ENCODE peak calls at places on chromosomes 12 and 14, in six cellular contexts. One of them, this sample, is unnamed.
A peak's percentile ranks its signal among the peaks of the same experiment; 100 is the strongest.

GRCh38 chr12:111978545-111978944 is 34.4 kb downstream of the TMEM116 start:
- DNase-seq in OCI-LY7: no peak
- DNase-seq in HCT116: no peak
- DNase-seq in neural progenitor cell: no peak
- DNase-seq in GM23248: no peak
- DNase-seq in hepatocyte: no peak
- DNase-seq in this sample: no peak

GRCh38 chr14:103863245-103863644 is 15.9 kb upstream of the PPP1R13B start:
- DNase-seq in OCI-LY7: no peak
- DNase-seq in GM23248: no peak
- DNase-seq in hepatocyte: no peak
- DNase-seq in HCT116: no peak
- DNase-seq in neural progenitor cell: no peak
- DNase-seq in this sample: no peak

GRCh38 chr12:77979597-77980250 is 149.0 kb downstream of the NAV3 start:
- DNase-seq in hepatocyte: no peak
- DNase-seq in neural progenitor cell: no peak
- DNase-seq in OCI-LY7: peak; percentile 17
- DNase-seq in HCT116: no peak
- DNase-seq in GM23248: peak; percentile 25
- DNase-seq in this sample: no peak

GRCh38 chr12:59080101-59080500 is 159.8 kb upstream of the LRIG3 start:
- DNase-seq in GM23248: no peak
- DNase-seq in OCI-LY7: no peak
- DNase-seq in hepatocyte: no peak
- DNase-seq in HCT116: no peak
- DNase-seq in neural progenitor cell: no peak
- DNase-seq in this sample: no peak

GRCh38 chr12:1834186-1834925 is 14.0 kb downstream of the LRTM2 start:
- DNase-seq in GM23248: no peak
- DNase-seq in neural progenitor cell: no peak
- DNase-seq in OCI-LY7: no peak
- DNase-seq in HCT116: no peak
- DNase-seq in hepatocyte: no peak
- DNase-seq in this sample: no peak

GRCh38 chr12:89243786-89244185 is 108.5 kb downstream of the DUSP6 start:
- DNase-seq in GM23248: peak; percentile 79
- DNase-seq in hepatocyte: no peak
- DNase-seq in HCT116: no peak
- DNase-seq in OCI-LY7: no peak
- DNase-seq in neural progenitor cell: no peak
- DNase-seq in this sample: peak; percentile 58

GRCh38 chr12:111438501-111438900 is 32.8 kb downstream of the SH2B3 start:
- DNase-seq in neural progenitor cell: peak; percentile 21
- DNase-seq in hepatocyte: peak; percentile 54
- DNase-seq in OCI-LY7: peak; percentile 36
- DNase-seq in HCT116: no peak
- DNase-seq in GM23248: peak; percentile 56
- DNase-seq in this sample: no peak

GRCh38 chr12:3160081-3160480 is 82.9 kb downstream of the TSPAN9 start:
- DNase-seq in OCI-LY7: no peak
- DNase-seq in hepatocyte: no peak
- DNase-seq in HCT116: no peak
- DNase-seq in GM23248: no peak
- DNase-seq in neural progenitor cell: no peak
- DNase-seq in this sample: no peak

GRCh38 chr12:6280672-6281071 is 29.8 kb upstream of the PLEKHG6 start:
- DNase-seq in HCT116: no peak
- DNase-seq in neural progenitor cell: no peak
- DNase-seq in OCI-LY7: no peak
- DNase-seq in GM23248: no peak
- DNase-seq in hepatocyte: no peak
- DNase-seq in this sample: no peak

GRCh38 chr12:67545298-67545697 is 103.2 kb upstream of the DYRK2 start:
- DNase-seq in HCT116: no peak
- DNase-seq in OCI-LY7: no peak
- DNase-seq in GM23248: peak; percentile 10
- DNase-seq in hepatocyte: no peak
- DNase-seq in neural progenitor cell: no peak
- DNase-seq in this sample: no peak

GRCh38 chr14:22721213-22721612 is 45.3 kb upstream of the OXA1L start:
- DNase-seq in HCT116: no peak
- DNase-seq in GM23248: no peak
- DNase-seq in OCI-LY7: no peak
- DNase-seq in neural progenitor cell: no peak
- DNase-seq in hepatocyte: no peak
- DNase-seq in this sample: no peak

GRCh38 chr14:50792058-50792477 is 38.9 kb downstream of the NIN start:
- DNase-seq in hepatocyte: no peak
- DNase-seq in OCI-LY7: peak; percentile 71
- DNase-seq in neural progenitor cell: no peak
- DNase-seq in GM23248: no peak
- DNase-seq in HCT116: no peak
- DNase-seq in this sample: peak; percentile 30

GRCh38 chr14:68241862-68242490 is 422.4 kb downstream of the RAD51B start:
- DNase-seq in hepatocyte: no peak
- DNase-seq in neural progenitor cell: no peak
- DNase-seq in OCI-LY7: no peak
- DNase-seq in GM23248: no peak
- DNase-seq in HCT116: no peak
- DNase-seq in this sample: no peak

GRCh38 chr14:64566651-64567122 is 16.9 kb downstream of the PPP1R36 start:
- DNase-seq in OCI-LY7: no peak
- DNase-seq in HCT116: no peak
- DNase-seq in hepatocyte: no peak
- DNase-seq in neural progenitor cell: no peak
- DNase-seq in GM23248: peak; percentile 60
- DNase-seq in this sample: no peak

GRCh38 chr12:58106185-58106584 is 164.8 kb downstream of the ATP23 start:
- DNase-seq in OCI-LY7: no peak
- DNase-seq in hepatocyte: no peak
- DNase-seq in neural progenitor cell: no peak
- DNase-seq in GM23248: no peak
- DNase-seq in HCT116: no peak
- DNase-seq in this sample: no peak

GRCh38 chr12:117032593-117033381 is 66.4 kb downstream of the TESC start:
- DNase-seq in neural progenitor cell: peak; percentile 45
- DNase-seq in GM23248: peak; percentile 66
- DNase-seq in HCT116: no peak
- DNase-seq in OCI-LY7: no peak
- DNase-seq in hepatocyte: no peak
- DNase-seq in this sample: no peak

GRCh38 chr12:7113389-7113871 is 4.4 kb upstream of the C1RL start:
- DNase-seq in neural progenitor cell: peak; percentile 54
- DNase-seq in HCT116: no peak
- DNase-seq in GM23248: peak; percentile 57
- DNase-seq in hepatocyte: peak; percentile 44
- DNase-seq in OCI-LY7: peak; percentile 62
- DNase-seq in this sample: peak; percentile 56

GRCh38 chr14:36976571-36977023 is 195.8 kb downstream of the SLC25A21 start:
- DNase-seq in GM23248: peak; percentile 75
- DNase-seq in neural progenitor cell: no peak
- DNase-seq in hepatocyte: no peak
- DNase-seq in OCI-LY7: no peak
- DNase-seq in HCT116: no peak
- DNase-seq in this sample: no peak

GRCh38 chr12:80763874-80764273 is 47.2 kb downstream of the MYF5 start:
- DNase-seq in OCI-LY7: peak; percentile 59
- DNase-seq in GM23248: peak; percentile 60
- DNase-seq in hepatocyte: peak; percentile 66
- DNase-seq in neural progenitor cell: peak; percentile 74
- DNase-seq in HCT116: peak; percentile 39
- DNase-seq in this sample: peak; percentile 55

GRCh38 chr12:103599274-103599673 is 12.2 kb downstream of the STAB2 start:
- DNase-seq in OCI-LY7: no peak
- DNase-seq in neural progenitor cell: no peak
- DNase-seq in HCT116: no peak
- DNase-seq in GM23248: no peak
- DNase-seq in hepatocyte: no peak
- DNase-seq in this sample: no peak

GRCh38 chr14:64812412-64812811 is 67.3 kb downstream of the SPTB start:
- DNase-seq in hepatocyte: peak; percentile 81
- DNase-seq in neural progenitor cell: peak; percentile 43
- DNase-seq in OCI-LY7: peak; percentile 16
- DNase-seq in HCT116: peak; percentile 47
- DNase-seq in GM23248: no peak
- DNase-seq in this sample: peak; percentile 78

GRCh38 chr12:32134144-32134888 is 27.7 kb downstream of the BICD1 start:
- DNase-seq in OCI-LY7: peak; percentile 77
- DNase-seq in HCT116: no peak
- DNase-seq in hepatocyte: no peak
- DNase-seq in GM23248: peak; percentile 88
- DNase-seq in neural progenitor cell: no peak
- DNase-seq in this sample: peak; percentile 90

GRCh38 chr12:121911824-121912585 is 6.4 kb upstream of the CFAP251 start:
- DNase-seq in OCI-LY7: no peak
- DNase-seq in neural progenitor cell: no peak
- DNase-seq in hepatocyte: no peak
- DNase-seq in HCT116: no peak
- DNase-seq in GM23248: no peak
- DNase-seq in this sample: no peak

GRCh38 chr12:90826031-90826430 is 128.9 kb downstream of the CCER1 start:
- DNase-seq in hepatocyte: no peak
- DNase-seq in GM23248: no peak
- DNase-seq in HCT116: no peak
- DNase-seq in neural progenitor cell: no peak
- DNase-seq in OCI-LY7: no peak
- DNase-seq in this sample: no peak

GRCh38 chr14:68363841-68364711 is 428.8 kb downstream of the ZFP36L1 start:
- DNase-seq in GM23248: peak; percentile 31
- DNase-seq in OCI-LY7: no peak
- DNase-seq in HCT116: no peak
- DNase-seq in neural progenitor cell: peak; percentile 95
- DNase-seq in hepatocyte: peak; percentile 56
- DNase-seq in this sample: no peak

GRCh38 chr12:31003861-31004640 is 69.6 kb upstream of the DDX11 start:
- DNase-seq in HCT116: no peak
- DNase-seq in neural progenitor cell: no peak
- DNase-seq in hepatocyte: no peak
- DNase-seq in OCI-LY7: no peak
- DNase-seq in GM23248: no peak
- DNase-seq in this sample: no peak

GRCh38 chr14:101736071-101736470 is 25.4 kb upstream of the PPP2R5C start:
- DNase-seq in GM23248: no peak
- DNase-seq in HCT116: no peak
- DNase-seq in hepatocyte: no peak
- DNase-seq in OCI-LY7: no peak
- DNase-seq in neural progenitor cell: no peak
- DNase-seq in this sample: no peak

GRCh38 chr14:89869606-89870005 is 84.9 kb downstream of the EFCAB11 start:
- DNase-seq in neural progenitor cell: no peak
- DNase-seq in HCT116: no peak
- DNase-seq in hepatocyte: no peak
- DNase-seq in OCI-LY7: no peak
- DNase-seq in GM23248: no peak
- DNase-seq in this sample: no peak

GRCh38 chr14:89866458-89866857 is 88.1 kb downstream of the EFCAB11 start:
- DNase-seq in hepatocyte: no peak
- DNase-seq in neural progenitor cell: no peak
- DNase-seq in GM23248: no peak
- DNase-seq in HCT116: no peak
- DNase-seq in OCI-LY7: no peak
- DNase-seq in this sample: no peak

DNA sequence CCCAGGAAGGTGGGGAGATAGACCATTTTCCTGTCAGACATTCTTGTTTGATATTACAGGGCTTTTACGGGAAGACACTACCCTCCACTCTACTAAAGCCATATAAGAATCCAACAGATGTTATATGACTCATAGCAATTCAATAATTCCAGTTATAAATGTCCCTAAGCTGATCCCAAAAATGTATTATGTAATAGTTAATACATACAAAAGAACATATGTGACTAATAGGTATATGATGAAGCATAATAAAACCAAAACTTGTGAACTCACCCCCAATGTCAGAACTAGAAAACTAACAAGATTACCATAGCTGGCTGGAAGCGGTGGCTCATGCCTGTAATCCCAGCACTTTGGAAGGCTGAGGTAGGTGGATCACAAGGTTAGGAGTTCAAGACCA is 84.2 kb downstream of the EFCAB11 start:
- DNase-seq in GM23248: no peak
- DNase-seq in neural progenitor cell: no peak
- DNase-seq in HCT116: no peak
- DNase-seq in OCI-LY7: no peak
- DNase-seq in hepatocyte: no peak
- DNase-seq in this sample: no peak
- TF ChIP-seq EZH2phosphoT487 in GM23248: no peak
- TF ChIP-seq EZH2phosphoT487 in neural progenitor cell: no peak
- TF ChIP-seq EZH2phosphoT487 in HCT116: no peak
- TF ChIP-seq EZH2phosphoT487 in OCI-LY7: no peak
- TF ChIP-seq EZH2phosphoT487 in hepatocyte: no peak
- TF ChIP-seq EZH2phosphoT487 in this sample: no peak

GRCh38 chr12:50626026-50626425 is 121.2 kb downstream of the DIP2B start:
- DNase-seq in OCI-LY7: no peak
- DNase-seq in hepatocyte: no peak
- DNase-seq in HCT116: no peak
- DNase-seq in GM23248: no peak
- DNase-seq in neural progenitor cell: no peak
- DNase-seq in this sample: no peak
- H3K9me3 ChIP-seq in OCI-LY7: no peaks in the 10 kb centered on the region
- H3K9me3 ChIP-seq in hepatocyte: no peaks in the 10 kb centered on the region
- H3K9me3 ChIP-seq in HCT116: no peaks in the 10 kb centered on the region
- H3K9me3 ChIP-seq in GM23248: no peaks in the 10 kb centered on the region
- H3K9me3 ChIP-seq in neural progenitor cell: no peaks in the 10 kb centered on the region
- H3K9me3 ChIP-seq in this sample: no peaks in the 10 kb centered on the region

GRCh38 chr14:89307409-89307808 is 109.6 kb downstream of the FOXN3 start:
- DNase-seq in HCT116: no peak
- DNase-seq in OCI-LY7: peak; percentile 58
- DNase-seq in neural progenitor cell: no peak
- DNase-seq in hepatocyte: no peak
- DNase-seq in GM23248: no peak
- DNase-seq in this sample: no peak
- H3K4me1 ChIP-seq in HCT116: peaks cover 28% of the 10 kb centered on the region
- H3K4me1 ChIP-seq in OCI-LY7: peaks cover 85% of the 10 kb centered on the region
- H3K4me1 ChIP-seq in neural progenitor cell: peaks cover 31% of the 10 kb centered on the region
- H3K4me1 ChIP-seq in hepatocyte: peaks cover 32% of the 10 kb centered on the region
- H3K4me1 ChIP-seq in GM23248: peaks cover 41% of the 10 kb centered on the region
- H3K4me1 ChIP-seq in this sample: peaks cover 26% of the 10 kb centered on the region

DNA sequence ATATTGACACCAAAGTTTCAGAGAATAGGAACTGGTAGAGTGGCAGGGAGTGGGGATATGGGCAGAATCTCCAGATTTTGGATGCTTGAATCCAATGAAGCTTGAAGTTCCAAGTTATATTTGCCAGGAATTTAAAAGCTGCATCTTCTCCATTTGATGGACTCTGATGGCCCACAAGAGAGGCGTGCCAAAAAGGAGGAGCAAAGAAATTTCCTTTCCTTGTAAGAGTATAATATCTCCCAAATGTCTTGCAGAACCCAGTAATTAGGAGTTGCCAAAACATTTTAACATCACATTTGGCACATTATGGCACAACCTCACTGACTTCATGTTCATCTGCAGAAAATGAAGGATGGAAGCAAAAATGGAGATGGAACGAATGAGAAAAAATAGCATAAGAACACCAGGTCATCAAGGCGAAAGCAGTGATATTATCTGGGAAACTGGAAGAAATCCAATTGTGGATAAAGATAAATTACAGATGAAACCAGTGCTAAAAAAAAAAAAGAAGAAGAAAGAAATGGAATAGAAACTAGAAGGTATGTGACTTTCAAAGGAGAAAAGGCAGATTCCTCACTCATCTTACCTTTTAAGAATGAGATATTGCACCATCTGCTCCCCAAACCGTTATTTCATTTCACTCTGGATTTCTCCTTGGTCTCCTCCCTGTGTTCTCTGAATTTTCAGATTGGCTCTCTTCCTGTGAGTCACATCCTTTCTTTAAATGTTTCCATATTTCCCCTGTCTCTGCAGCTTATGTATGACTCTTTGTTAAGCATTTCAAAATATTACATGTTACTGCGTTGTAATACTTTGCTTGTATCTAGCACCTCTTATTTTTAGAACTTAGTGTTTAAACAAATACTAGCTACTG is 13.5 kb upstream of the FLRT2 start:
- DNase-seq in GM23248: peak; percentile 93
- DNase-seq in HCT116: no peak
- DNase-seq in hepatocyte: no peak
- DNase-seq in OCI-LY7: no peak
- DNase-seq in neural progenitor cell: no peak
- DNase-seq in this sample: no peak
- TF ChIP-seq EZH2phosphoT487 in GM23248: peak; percentile 37
- TF ChIP-seq EZH2phosphoT487 in HCT116: no peak
- TF ChIP-seq EZH2phosphoT487 in hepatocyte: no peak
- TF ChIP-seq EZH2phosphoT487 in OCI-LY7: no peak
- TF ChIP-seq EZH2phosphoT487 in neural progenitor cell: no peak
- TF ChIP-seq EZH2phosphoT487 in this sample: no peak